ENCODE peak calls at places on chromosomes 6 and 20, in four cellular contexts. C, O, Z and H are unnamed samples.

GRCh38 chr6:128676456-128676855 is 156.1 kb upstream of the PTPRK start:
- DNase-seq in Z (no peak), C (no peak), O (no peak), H (no peak)

GRCh38 chr6:55617272-55617671 is 38.3 kb upstream of the HMGCLL1 start:
- DNase-seq in Z (no peak), C (no peak), O (peak), H (no peak)

GRCh38 chr6:106608080-106608668 is 21.1 kb downstream of the RTN4IP1 start:
- DNase-seq in Z (no peak), O (no peak), C (no peak), H (no peak)

GRCh38 chr6:109768485-109768884 is 77.4 kb downstream of the FIG4 start:
- DNase-seq in Z (no peak), O (no peak), C (no peak), H (no peak)

GRCh38 chr6:136962661-136963060 is 40.6 kb downstream of the SLC35D3 start:
- DNase-seq in Z (peak), O (no peak), C (no peak), H (no peak)

GRCh38 chr20:37706298-37706697 is 12.5 kb downstream of the CTNNBL1 start:
- DNase-seq in C (no peak), O (no peak), Z (no peak), H (no peak)

GRCh38 chr20:19602660-19603389 is 155.2 kb upstream of the RIN2 start:
- DNase-seq in C (no peak), Z (no peak), O (no peak), H (no peak)

GRCh38 chr6:155495011-155495768 is 39.6 kb upstream of the NOX3 start:
- DNase-seq in O (peak), C (peak), Z (peak), H (no peak)

GRCh38 chr6:148829415-148830101 is 82.7 kb downstream of the UST start:
- DNase-seq in O (no peak), Z (no peak), C (no peak), H (no peak)

DNA sequence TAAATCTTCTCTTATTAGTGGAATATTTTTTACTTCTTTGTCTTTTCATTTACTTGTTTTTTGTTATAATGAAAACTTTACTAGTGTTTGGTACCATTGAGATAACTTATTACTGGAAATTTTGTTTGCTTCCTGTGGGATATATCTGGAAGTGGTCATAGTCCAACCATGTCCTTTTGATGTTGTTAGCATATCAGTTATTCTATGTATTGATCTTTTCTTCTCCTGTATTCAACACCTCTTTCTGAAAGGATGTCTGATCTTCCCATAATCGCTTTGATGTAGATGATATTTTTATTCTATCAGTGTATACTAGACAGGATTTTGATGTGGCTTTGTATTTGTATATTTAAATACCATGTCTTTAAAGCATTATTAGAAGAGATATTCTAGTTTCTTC is 17.0 kb downstream of the ZNF451 start:
- DNase-seq in Z (no peak), C (no peak), O (no peak), H (no peak)
- H3K4me3 ChIP-seq in Z (no peak), C (no peak), O (no peak), H (no peak)

GRCh38 chr6:43247115-43247999 is 4.1 kb downstream of the TTBK1 start:
- DNase-seq in C (peak), Z (peak), O (peak), H (peak)
- TF ChIP-seq POLR2A in C (no peak), Z (no peak), O (no peak), H (no peak)

DNA sequence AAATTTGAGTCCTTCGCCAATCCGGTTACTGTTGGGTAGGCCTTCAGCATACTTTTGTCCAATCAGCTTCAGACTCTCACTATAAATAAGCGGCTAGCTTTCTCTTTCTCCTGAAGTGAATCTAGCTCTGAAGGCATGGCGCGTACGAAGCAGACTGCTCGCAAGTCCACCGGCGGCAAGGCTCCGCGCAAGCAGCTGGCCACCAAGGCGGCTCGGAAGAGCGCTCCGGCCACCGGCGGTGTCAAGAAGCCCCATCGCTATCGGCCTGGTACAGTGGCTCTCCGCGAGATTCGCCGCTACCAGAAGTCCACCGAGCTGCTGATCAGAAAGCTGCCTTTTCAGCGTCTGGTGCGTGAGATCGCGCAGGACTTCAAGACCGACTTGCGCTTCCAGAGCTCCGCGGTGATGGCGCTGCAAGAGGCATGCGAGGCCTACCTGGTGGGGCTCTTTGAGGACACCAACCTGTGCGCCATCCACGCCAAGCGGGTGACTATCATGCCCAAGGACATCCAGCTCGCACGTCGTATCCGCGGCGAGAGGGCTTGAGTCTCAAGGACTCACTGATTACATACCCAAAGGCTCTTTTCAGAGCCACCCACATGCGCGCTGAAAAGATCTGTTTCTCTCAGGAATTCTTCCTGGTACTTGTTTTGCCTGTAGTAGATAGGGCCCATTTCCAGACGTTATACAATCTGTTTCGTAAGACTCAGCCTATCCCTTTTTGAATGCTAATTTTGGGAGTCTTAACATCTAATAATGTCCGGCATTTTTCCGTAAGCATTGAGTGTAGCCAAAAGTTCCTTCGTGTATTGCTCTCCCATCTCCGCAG is 102.0 kb downstream of the OR2B2 start:
- DNase-seq in C (peak), Z (peak), O (peak), H (peak)
- TF ChIP-seq CTCF in C (peak), Z (no peak), O (no peak), H (peak)

DNA sequence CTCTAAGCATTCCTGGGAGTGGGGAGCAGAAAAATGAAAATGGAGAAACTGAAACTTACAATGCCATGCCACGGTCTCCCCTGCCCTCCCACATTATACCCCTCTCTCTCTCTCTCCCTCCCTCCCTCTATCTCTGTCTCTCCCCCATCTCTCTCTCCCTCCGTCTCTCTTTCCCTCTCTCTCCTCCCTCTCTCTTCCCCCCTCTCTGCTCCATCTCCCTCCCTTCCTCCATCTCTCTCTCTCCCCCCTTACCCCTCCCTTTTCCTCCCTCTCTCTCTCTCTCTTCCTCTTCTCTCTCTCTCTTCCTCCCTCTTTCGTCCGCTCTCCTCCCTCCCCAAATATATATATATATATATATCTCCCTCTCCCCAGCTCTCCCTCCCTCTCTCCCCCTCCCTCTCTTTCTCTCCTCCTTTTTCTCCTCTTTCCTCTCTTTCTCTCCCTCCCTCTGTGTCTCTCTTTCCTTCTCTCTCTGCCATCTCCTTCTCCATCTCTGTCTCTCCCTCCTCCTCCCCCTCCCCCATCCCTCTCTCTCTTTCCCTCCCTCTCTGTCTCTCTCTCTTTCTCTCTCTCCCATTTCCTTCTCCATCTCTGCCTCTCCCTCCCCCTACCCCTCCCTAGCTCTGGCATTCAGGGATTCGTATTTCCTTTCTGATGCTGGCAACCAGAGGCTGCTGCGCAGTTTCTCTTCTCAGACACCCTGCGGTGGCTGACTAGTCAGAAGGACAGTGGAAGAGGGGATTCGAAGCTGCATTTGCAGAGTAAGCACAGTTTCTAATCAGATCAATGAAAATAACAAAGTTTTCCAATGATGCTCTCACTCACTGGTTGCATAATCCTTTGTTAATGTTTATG is 13.9 kb upstream of the VAPB start:
- DNase-seq in O (no peak), C (no peak), Z (peak), H (no peak)
- H3K4me3 ChIP-seq in O (no peak), C (no peak), Z (no peak), H (no peak)

DNA sequence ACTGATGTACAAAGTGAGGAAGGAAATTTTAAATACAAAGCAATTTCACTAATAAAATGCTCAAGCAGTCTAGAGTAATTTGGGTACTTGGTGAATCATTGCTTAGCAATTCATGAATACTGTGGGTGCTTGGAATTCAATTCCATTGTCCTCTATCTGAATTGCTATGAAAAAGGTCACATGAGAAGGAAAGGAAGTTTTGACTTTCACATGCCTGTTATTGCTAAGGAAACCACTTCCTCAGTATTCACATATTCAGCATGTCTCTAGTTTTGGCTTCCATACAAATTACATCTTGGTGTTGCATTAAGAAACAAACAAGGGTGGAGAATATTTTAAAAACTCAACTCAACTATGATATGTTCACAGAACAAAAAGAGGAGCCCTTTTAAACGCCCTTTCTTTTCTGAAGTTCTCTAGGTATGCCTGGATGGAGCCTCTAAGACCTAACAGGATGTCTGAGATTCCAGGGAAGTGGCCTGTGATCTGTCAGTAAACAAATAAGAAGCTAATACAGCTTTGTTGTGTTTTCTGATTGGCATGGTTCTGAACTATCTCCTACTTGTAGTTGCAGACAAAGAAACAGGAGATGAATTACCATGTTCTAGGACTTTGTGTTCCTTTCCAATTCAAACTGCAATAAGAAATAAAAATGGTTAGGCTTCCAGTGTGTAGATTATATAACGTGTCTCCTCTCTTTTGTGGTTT is 190.4 kb downstream of the OGFRL1 start:
- DNase-seq in O (no peak), C (no peak), Z (no peak), H (no peak)
- TF ChIP-seq POLR2A in O (no peak), C (no peak), Z (no peak), H (no peak)